ENCODE peak calls at places on chromosomes 2 and 18, in ten cellular contexts. X is AG08395; Z is activated T-helper 1 cell treated with anti-CD3 and anti-CD28 coated beads, Interleukin-2, amount 50 U/mL, for 16 hours; A is left cardiac atrium; W is stimulated activated CD4-positive, alpha-beta T cell treated with anti-CD3 and anti-CD28 coated beads, Interleukin-12 subunit alpha, Interleukin-12 subunit beta, amount 100 ng/mL, for 48 hours; S is brain microvascular endothelial cell; M is kidney epithelial cell; N is psoas muscle; F is stimulated activated CD8-positive, alpha-beta memory T cell treated with anti-CD3 and anti-CD28 coated beads, Interleukin-7, amount 100 ng/mL, for 4 hours; B is cardiac muscle cell. U is an unnamed sample.

GRCh38 chr2:1787799-1788477 is 43.6 kb upstream of the PXDN start:
- DNase-seq in M (no peak), A (no peak), W (no peak), X (no peak), S (no peak), F (no peak), Z (no peak), N (no peak), B (no peak), U (no peak)

GRCh38 chr2:109166811-109167210 is 37.8 kb downstream of the SH3RF3 start:
- DNase-seq in A (no peak), F (no peak), M (no peak), X (peak; percentile 37), S (peak; percentile 64), W (no peak), Z (no peak), N (no peak), B (no peak), U (no peak)

GRCh38 chr2:175203621-175204496 is 22.3 kb upstream of the ATP5MC3 start:
- DNase-seq in B (peak; percentile 71), F (peak; percentile 15), M (no peak), N (peak; percentile 17), Z (peak; percentile 5), W (peak; percentile 35), A (peak; percentile 43), X (peak; percentile 50), S (peak; percentile 57), U (no peak)

GRCh38 chr2:219551863-219552381 is 8.1 kb downstream of the TMEM198 start:
- DNase-seq in N (no peak), Z (no peak), S (no peak), A (no peak), B (no peak), F (no peak), X (no peak), W (no peak), M (no peak), U (no peak)

GRCh38 chr2:127208313-127208712 is 11.8 kb downstream of the CYP27C1 start:
- DNase-seq in N (no peak), W (no peak), F (no peak), B (peak; percentile 86), S (no peak), X (no peak), A (no peak), M (peak; percentile 26), Z (no peak), U (peak; percentile 53)

GRCh38 chr2:50444286-50444685 is 587.6 kb downstream of the NRXN1 start:
- DNase-seq in A (no peak), F (no peak), M (no peak), X (no peak), Z (no peak), S (no peak), W (no peak), N (no peak), B (no peak), U (no peak)

GRCh38 chr2:164023896-164024295 is 288.1 kb upstream of the FIGN start:
- DNase-seq in X (no peak), N (no peak), M (no peak), S (no peak), A (peak; percentile 37), W (no peak), B (no peak), Z (no peak), F (no peak), U (no peak)

GRCh38 chr2:182447843-182448242 is 21.0 kb upstream of the PDE1A start:
- DNase-seq in N (no peak), Z (no peak), W (no peak), M (no peak), B (no peak), X (peak; percentile 6), S (peak; percentile 83), F (no peak), A (no peak), U (peak; percentile 48)

GRCh38 chr2:232937278-232937906 is 67.3 kb downstream of the SNORC start:
- DNase-seq in F (no peak), M (peak; percentile 51), Z (no peak), S (peak; percentile 60), N (no peak), X (peak; percentile 66), B (no peak), A (no peak), W (no peak), U (no peak)

GRCh38 chr2:64613276-64613675 is 40.4 kb downstream of the SERTAD2 start:
- DNase-seq in W (no peak), N (no peak), X (peak; percentile 45), F (no peak), A (no peak), S (no peak), M (no peak), Z (no peak), B (no peak), U (no peak)

GRCh38 chr2:72148975-72149555 is 1.4 kb upstream of the CYP26B1 start:
- DNase-seq in M (no peak), W (no peak), Z (no peak), N (peak; percentile 51), X (peak; percentile 55), S (no peak), F (no peak), A (peak; percentile 61), B (peak; percentile 75), U (no peak)

GRCh38 chr2:239830718-239831271 is 194.3 kb downstream of the NDUFA10 start:
- DNase-seq in S (no peak), X (no peak), W (no peak), Z (no peak), N (no peak), F (no peak), B (no peak), M (no peak), A (no peak), U (no peak)

GRCh38 chr2:218482651-218483050 is 63.7 kb downstream of the VIL1 start:
- DNase-seq in M (no peak), Z (no peak), F (no peak), N (no peak), A (no peak), X (no peak), W (no peak), S (no peak), B (no peak), U (no peak)

GRCh38 chr2:226772389-226773179 is 27.0 kb downstream of the IRS1 start:
- DNase-seq in X (no peak), S (no peak), F (no peak), A (no peak), B (peak; percentile 42), W (no peak), M (no peak), Z (no peak), N (no peak), U (no peak)

GRCh38 chr2:20143263-20143662 is 81.7 kb downstream of the SDC1 start:
- DNase-seq in B (peak; percentile 29), Z (no peak), M (peak; percentile 61), A (no peak), N (no peak), X (peak; percentile 43), W (no peak), F (no peak), S (peak; percentile 38), U (no peak)

GRCh38 chr2:133506962-133507361 is 61.3 kb downstream of the NCKAP5 start:
- DNase-seq in Z (no peak), S (no peak), N (no peak), B (no peak), F (no peak), A (no peak), W (no peak), X (no peak), M (no peak), U (no peak)

GRCh38 chr2:239143858-239144712 is 256.7 kb downstream of the HDAC4 start:
- DNase-seq in A (no peak), M (no peak), F (no peak), N (no peak), W (no peak), B (peak; percentile 58), Z (no peak), X (peak; percentile 68), S (peak; percentile 25), U (no peak)

GRCh38 chr2:70469961-70470360 is 83.7 kb downstream of the TGFA start:
- DNase-seq in F (no peak), B (no peak), N (no peak), Z (no peak), W (no peak), S (no peak), X (no peak), A (no peak), M (no peak), U (no peak)

GRCh38 chr2:98099939-98100743 is 13.2 kb downstream of the VWA3B start:
- DNase-seq in M (no peak), S (no peak), N (no peak), A (no peak), Z (no peak), F (no peak), B (no peak), X (no peak), W (no peak), U (no peak)

GRCh38 chr2:221767106-221767878 is 195.2 kb upstream of the EPHA4 start:
- DNase-seq in A (no peak), N (no peak), M (no peak), F (no peak), X (no peak), B (no peak), Z (no peak), S (no peak), W (no peak), U (no peak)

GRCh38 chr2:176325732-176326131 is 56.5 kb downstream of the MTX2 start:
- DNase-seq in X (no peak), Z (no peak), N (no peak), W (no peak), B (peak; percentile 16), A (no peak), S (no peak), F (no peak), M (no peak), U (no peak)

GRCh38 chr2:24247592-24247991 is 72.7 kb downstream of the FAM228A start:
- DNase-seq in N (no peak), Z (no peak), B (no peak), F (no peak), X (no peak), A (no peak), S (no peak), W (no peak), M (no peak), U (no peak)

GRCh38 chr18:32919799-32920198 is 147.0 kb upstream of the KLHL14 start:
- DNase-seq in N (no peak), B (peak; percentile 84), S (no peak), M (no peak), W (no peak), X (peak; percentile 2), Z (no peak), A (no peak), F (no peak), U (no peak)

GRCh38 chr2:28979576-28980366 is 1.3 kb upstream of the TOGARAM2 start:
- DNase-seq in X (no peak), W (no peak), N (no peak), B (peak; percentile 28), S (no peak), A (no peak), Z (no peak), F (no peak), M (no peak), U (no peak)